ENCODE peak calls at places on chromosomes 7 and 10, in ten cellular contexts. G, X, N, T, A, L, O, D, M and F are unnamed samples.
A peak's percentile ranks its signal among the peaks of the same experiment; 100 is the strongest.

GRCh38 chr7:108413782-108414492 is 42.3 kb downstream of the NRCAM start:
- DNase-seq in X (no peak), O (no peak), T (no peak), D (no peak), L (no peak), A (no peak), G (no peak), M (no peak), N (peak; percentile 27), F (no peak)

GRCh38 chr7:96629884-96630283 is 79.8 kb downstream of the SEM1 start:
- DNase-seq in N (no peak), A (no peak), D (no peak), T (no peak), G (no peak), O (no peak), M (no peak), L (no peak), X (no peak), F (no peak)

GRCh38 chr10:49538381-49539319 is at the start of gene ERCC6:
- DNase-seq in X (peak; percentile 93), D (peak; percentile 98), O (peak; percentile 97), G (peak; percentile 93), A (peak; percentile 99), N (peak; percentile 98), T (peak; percentile 94), M (peak; percentile 97), L (peak; percentile 94), F (peak; percentile 98)

GRCh38 chr10:133388973-133389818 is 4.8 kb upstream of the MTG1 start:
- DNase-seq in O (no peak), M (no peak), D (no peak), L (peak; percentile 55), A (no peak), X (no peak), T (no peak), G (no peak), N (no peak), F (no peak)

GRCh38 chr7:35747611-35748010 is 52.7 kb upstream of the HERPUD2 start:
- DNase-seq in X (no peak), G (no peak), T (no peak), M (no peak), N (no peak), L (no peak), O (no peak), A (no peak), D (no peak), F (no peak)

GRCh38 chr10:8051851-8052257 is 2.6 kb upstream of the GATA3 start:
- DNase-seq in O (no peak), M (no peak), D (no peak), T (no peak), A (no peak), G (no peak), N (no peak), L (no peak), X (no peak), F (no peak)

GRCh38 chr10:113359664-113360063 is 193.2 kb upstream of the HABP2 start:
- DNase-seq in M (no peak), L (no peak), G (no peak), X (no peak), D (no peak), O (no peak), A (no peak), N (no peak), T (no peak), F (no peak)

GRCh38 chr7:55912748-55913158 is 25.5 kb downstream of the ZNF713 start:
- DNase-seq in N (no peak), D (no peak), M (no peak), T (no peak), L (no peak), O (no peak), G (no peak), X (no peak), A (peak; percentile 10), F (no peak)

GRCh38 chr10:110083884-110084283 is 76.1 kb downstream of the ADD3 start:
- DNase-seq in D (no peak), M (no peak), X (no peak), A (peak; percentile 65), L (peak; percentile 24), O (no peak), N (peak; percentile 15), G (no peak), T (no peak), F (no peak)

GRCh38 chr10:3102721-3103410 is 35.5 kb downstream of the PFKP start:
- DNase-seq in G (no peak), D (no peak), T (no peak), L (no peak), O (no peak), N (no peak), M (no peak), A (no peak), X (no peak), F (peak; percentile 92)

GRCh38 chr7:108367946-108368345 is 88.3 kb downstream of the NRCAM start:
- DNase-seq in M (no peak), A (no peak), D (no peak), N (no peak), L (no peak), G (no peak), O (no peak), T (no peak), X (no peak), F (no peak)

GRCh38 chr10:77726732-77727131 is 89.1 kb upstream of the KCNMA1 start:
- DNase-seq in G (no peak), A (no peak), D (no peak), T (no peak), M (no peak), L (no peak), O (no peak), X (no peak), N (no peak), F (no peak)

GRCh38 chr10:93485690-93486089 is 3.6 kb upstream of the MYOF start:
- DNase-seq in N (no peak), O (no peak), A (no peak), L (no peak), M (no peak), D (no peak), X (no peak), T (no peak), G (no peak), F (no peak)

GRCh38 chr10:101779544-101780186 is 3.6 kb downstream of the NPM3 start:
- DNase-seq in A (peak; percentile 84), M (peak; percentile 95), T (no peak), O (peak; percentile 41), N (peak; percentile 68), G (peak; percentile 85), D (peak; percentile 85), L (no peak), X (peak; percentile 56), F (peak; percentile 38)

GRCh38 chr10:78851652-78852051 is 217.1 kb upstream of the ZMIZ1 start:
- DNase-seq in A (peak; percentile 55), T (no peak), O (no peak), G (no peak), L (no peak), D (no peak), N (no peak), X (no peak), M (no peak), F (peak; percentile 36)

GRCh38 chr10:50917486-50917885 is 32.1 kb upstream of the A1CF start:
- DNase-seq in T (peak; percentile 30), M (no peak), A (peak; percentile 75), D (no peak), G (no peak), N (peak; percentile 63), L (no peak), X (no peak), O (no peak), F (peak; percentile 21)

GRCh38 chr7:44291066-44291732 is 34.2 kb downstream of the CAMK2B start:
- DNase-seq in L (no peak), G (no peak), A (no peak), N (no peak), O (no peak), X (no peak), D (no peak), T (no peak), M (peak; percentile 3), F (no peak)

GRCh38 chr7:71843677-71844076 is 568.5 kb downstream of the CALN1 start:
- DNase-seq in L (peak; percentile 28), X (no peak), M (no peak), T (no peak), D (no peak), A (no peak), N (no peak), G (no peak), O (no peak), F (no peak)

GRCh38 chr7:79823246-79823951 is 311.2 kb upstream of the GNAI1 start:
- DNase-seq in M (no peak), L (no peak), G (no peak), T (no peak), O (no peak), X (no peak), N (no peak), A (peak; percentile 44), D (no peak), F (peak; percentile 8)

GRCh38 chr7:271266-272107 is 18.5 kb upstream of the FOXL3 start:
- DNase-seq in O (no peak), X (no peak), G (no peak), A (peak; percentile 22), N (no peak), T (no peak), M (no peak), D (no peak), L (no peak), F (peak; percentile 29)

GRCh38 chr7:134988161-134988560 is 1.9 kb downstream of the AGBL3 start:
- DNase-seq in N (no peak), G (no peak), A (no peak), X (no peak), M (no peak), O (no peak), L (no peak), T (no peak), D (no peak), F (no peak)

GRCh38 chr7:158432369-158433270 is 155.0 kb downstream of the PTPRN2 start:
- DNase-seq in N (no peak), T (no peak), A (no peak), X (no peak), O (no peak), D (no peak), L (no peak), G (peak; percentile 89), M (no peak), F (no peak)

GRCh38 chr10:25852364-25852941 is 81.6 kb upstream of the MYO3A start:
- DNase-seq in M (no peak), O (no peak), A (no peak), N (no peak), X (no peak), D (no peak), L (no peak), G (no peak), T (no peak), F (no peak)

GRCh38 chr10:100728928-100729876 is 16.2 kb upstream of the PAX2 start:
- DNase-seq in X (no peak), T (no peak), L (no peak), D (no peak), G (peak; percentile 42), O (no peak), A (peak; percentile 27), N (peak; percentile 43), M (peak; percentile 70), F (no peak)

GRCh38 chr7:116628971-116629586 is 42.9 kb upstream of the MET start:
- DNase-seq in O (no peak), G (peak; percentile 29), T (no peak), A (no peak), L (no peak), D (no peak), N (no peak), M (no peak), X (no peak), F (no peak)

GRCh38 chr7:47253650-47254080 is 328.2 kb downstream of the TNS3 start:
- DNase-seq in N (peak; percentile 86), G (peak; percentile 39), D (no peak), M (peak; percentile 15), T (peak; percentile 46), O (no peak), A (peak; percentile 77), X (no peak), L (no peak), F (peak; percentile 51)

GRCh38 chr7:65980478-65981250 is 1.3 kb downstream of the GUSB start:
- DNase-seq in X (peak; percentile 34), M (no peak), G (peak; percentile 73), L (peak; percentile 28), N (peak; percentile 34), D (peak; percentile 82), T (no peak), A (no peak), O (no peak), F (no peak)

GRCh38 chr7:101474178-101474577 is 111.5 kb downstream of the COL26A1 start:
- DNase-seq in O (no peak), N (no peak), M (no peak), T (no peak), D (no peak), X (no peak), L (no peak), G (no peak), A (no peak), F (no peak)